ENCODE peak calls at places on chromosomes 12 and 14, in ten cellular contexts. One of them, this sample, is unnamed.
A peak's percentile ranks its signal among the peaks of the same experiment; 100 is the strongest.

GRCh38 chr14:106372870-106373657 is 846.7 kb downstream of the TMEM121 start:
- DNase-seq in kidney epithelial cell: no peak
- DNase-seq in psoas muscle: no peak
- DNase-seq in cardiac fibroblast: peak; percentile 8
- DNase-seq in mammary epithelial cell: no peak
- DNase-seq in GM13977: peak; percentile 72
- DNase-seq in GM13976: peak; percentile 84
- DNase-seq in astrocyte of the spinal cord: no peak
- DNase-seq in CD4-positive, alpha-beta T cell: peak; percentile 73
- DNase-seq in kidney: peak; percentile 77
- DNase-seq in this sample: peak; percentile 21

GRCh38 chr14:94890755-94891154 is 120.8 kb upstream of the GSC start:
- DNase-seq in kidney epithelial cell: no peak
- DNase-seq in psoas muscle: no peak
- DNase-seq in cardiac fibroblast: no peak
- DNase-seq in mammary epithelial cell: no peak
- DNase-seq in GM13977: no peak
- DNase-seq in GM13976: no peak
- DNase-seq in astrocyte of the spinal cord: no peak
- DNase-seq in CD4-positive, alpha-beta T cell: no peak
- DNase-seq in kidney: no peak
- DNase-seq in this sample: no peak

GRCh38 chr14:80135305-80136088 is 75.8 kb downstream of the DIO2 start:
- DNase-seq in kidney epithelial cell: no peak
- DNase-seq in psoas muscle: no peak
- DNase-seq in cardiac fibroblast: no peak
- DNase-seq in mammary epithelial cell: no peak
- DNase-seq in GM13977: no peak
- DNase-seq in GM13976: no peak
- DNase-seq in astrocyte of the spinal cord: peak; percentile 20
- DNase-seq in CD4-positive, alpha-beta T cell: no peak
- DNase-seq in kidney: no peak
- DNase-seq in this sample: no peak

GRCh38 chr14:92615451-92615850 is 101.9 kb downstream of the RIN3 start:
- DNase-seq in kidney epithelial cell: no peak
- DNase-seq in psoas muscle: no peak
- DNase-seq in cardiac fibroblast: no peak
- DNase-seq in mammary epithelial cell: no peak
- DNase-seq in GM13977: peak; percentile 38
- DNase-seq in GM13976: peak; percentile 55
- DNase-seq in astrocyte of the spinal cord: no peak
- DNase-seq in CD4-positive, alpha-beta T cell: peak; percentile 72
- DNase-seq in kidney: no peak
- DNase-seq in this sample: no peak

GRCh38 chr14:93061380-93062012 is 54.2 kb downstream of the ITPK1 start:
- DNase-seq in kidney epithelial cell: no peak
- DNase-seq in psoas muscle: no peak
- DNase-seq in cardiac fibroblast: no peak
- DNase-seq in mammary epithelial cell: no peak
- DNase-seq in GM13977: no peak
- DNase-seq in GM13976: no peak
- DNase-seq in astrocyte of the spinal cord: no peak
- DNase-seq in CD4-positive, alpha-beta T cell: no peak
- DNase-seq in kidney: no peak
- DNase-seq in this sample: no peak

GRCh38 chr14:68792022-68792829 is 641 bp downstream of the ZFP36L1 start:
- DNase-seq in kidney epithelial cell: no peak
- DNase-seq in psoas muscle: no peak
- DNase-seq in cardiac fibroblast: peak; percentile 29
- DNase-seq in mammary epithelial cell: peak; percentile 30
- DNase-seq in GM13977: no peak
- DNase-seq in GM13976: no peak
- DNase-seq in astrocyte of the spinal cord: no peak
- DNase-seq in CD4-positive, alpha-beta T cell: no peak
- DNase-seq in kidney: peak; percentile 87
- DNase-seq in this sample: no peak

GRCh38 chr14:64800000-64800399 is 79.7 kb downstream of the SPTB start:
- DNase-seq in kidney epithelial cell: no peak
- DNase-seq in psoas muscle: no peak
- DNase-seq in cardiac fibroblast: peak; percentile 63
- DNase-seq in mammary epithelial cell: peak; percentile 23
- DNase-seq in GM13977: no peak
- DNase-seq in GM13976: no peak
- DNase-seq in astrocyte of the spinal cord: peak; percentile 28
- DNase-seq in CD4-positive, alpha-beta T cell: no peak
- DNase-seq in kidney: peak; percentile 55
- DNase-seq in this sample: no peak

GRCh38 chr12:49949124-49949845 is 1.3 kb upstream of the AQP2 start:
- DNase-seq in kidney epithelial cell: no peak
- DNase-seq in psoas muscle: no peak
- DNase-seq in cardiac fibroblast: no peak
- DNase-seq in mammary epithelial cell: no peak
- DNase-seq in GM13977: no peak
- DNase-seq in GM13976: no peak
- DNase-seq in astrocyte of the spinal cord: no peak
- DNase-seq in CD4-positive, alpha-beta T cell: no peak
- DNase-seq in kidney: peak; percentile 66
- DNase-seq in this sample: no peak

GRCh38 chr12:81128930-81129554 is 51.2 kb downstream of the ACSS3 start:
- DNase-seq in kidney epithelial cell: peak; percentile 5
- DNase-seq in psoas muscle: no peak
- DNase-seq in cardiac fibroblast: peak; percentile 67
- DNase-seq in mammary epithelial cell: peak; percentile 27
- DNase-seq in GM13977: peak; percentile 26
- DNase-seq in GM13976: peak; percentile 40
- DNase-seq in astrocyte of the spinal cord: peak; percentile 56
- DNase-seq in CD4-positive, alpha-beta T cell: no peak
- DNase-seq in kidney: no peak
- DNase-seq in this sample: no peak

GRCh38 chr12:11827096-11827841 is 177.8 kb downstream of the ETV6 start:
- DNase-seq in kidney epithelial cell: no peak
- DNase-seq in psoas muscle: no peak
- DNase-seq in cardiac fibroblast: peak; percentile 54
- DNase-seq in mammary epithelial cell: no peak
- DNase-seq in GM13977: no peak
- DNase-seq in GM13976: no peak
- DNase-seq in astrocyte of the spinal cord: no peak
- DNase-seq in CD4-positive, alpha-beta T cell: no peak
- DNase-seq in kidney: no peak
- DNase-seq in this sample: no peak

GRCh38 chr12:7555752-7556151 is 52.2 kb upstream of the CD163 start:
- DNase-seq in kidney epithelial cell: peak; percentile 31
- DNase-seq in psoas muscle: no peak
- DNase-seq in cardiac fibroblast: peak; percentile 80
- DNase-seq in mammary epithelial cell: peak; percentile 39
- DNase-seq in GM13977: no peak
- DNase-seq in GM13976: no peak
- DNase-seq in astrocyte of the spinal cord: peak; percentile 85
- DNase-seq in CD4-positive, alpha-beta T cell: no peak
- DNase-seq in kidney: no peak
- DNase-seq in this sample: no peak

GRCh38 chr14:102729825-102730224 is 47.4 kb upstream of the TRAF3 start:
- DNase-seq in kidney epithelial cell: no peak
- DNase-seq in psoas muscle: no peak
- DNase-seq in cardiac fibroblast: no peak
- DNase-seq in mammary epithelial cell: no peak
- DNase-seq in GM13977: no peak
- DNase-seq in GM13976: no peak
- DNase-seq in astrocyte of the spinal cord: no peak
- DNase-seq in CD4-positive, alpha-beta T cell: no peak
- DNase-seq in kidney: no peak
- DNase-seq in this sample: peak; percentile 21

GRCh38 chr12:123120452-123121166 is 30.3 kb downstream of the PITPNM2 start:
- DNase-seq in kidney epithelial cell: no peak
- DNase-seq in psoas muscle: no peak
- DNase-seq in cardiac fibroblast: peak; percentile 45
- DNase-seq in mammary epithelial cell: no peak
- DNase-seq in GM13977: no peak
- DNase-seq in GM13976: no peak
- DNase-seq in astrocyte of the spinal cord: no peak
- DNase-seq in CD4-positive, alpha-beta T cell: peak; percentile 58
- DNase-seq in kidney: no peak
- DNase-seq in this sample: no peak

GRCh38 chr14:101716077-101716950 is 45.2 kb upstream of the PPP2R5C start:
- DNase-seq in kidney epithelial cell: no peak
- DNase-seq in psoas muscle: no peak
- DNase-seq in cardiac fibroblast: no peak
- DNase-seq in mammary epithelial cell: no peak
- DNase-seq in GM13977: no peak
- DNase-seq in GM13976: peak; percentile 15
- DNase-seq in astrocyte of the spinal cord: no peak
- DNase-seq in CD4-positive, alpha-beta T cell: no peak
- DNase-seq in kidney: no peak
- DNase-seq in this sample: peak; percentile 78

GRCh38 chr14:92105845-92106094 is 612 bp downstream of the ATXN3 start:
- DNase-seq in kidney epithelial cell: no peak
- DNase-seq in psoas muscle: peak; percentile 56
- DNase-seq in cardiac fibroblast: peak; percentile 69
- DNase-seq in mammary epithelial cell: no peak
- DNase-seq in GM13977: no peak
- DNase-seq in GM13976: peak; percentile 38
- DNase-seq in astrocyte of the spinal cord: no peak
- DNase-seq in CD4-positive, alpha-beta T cell: no peak
- DNase-seq in kidney: peak; percentile 87
- DNase-seq in this sample: no peak

GRCh38 chr12:117818400-117818799 is 150.4 kb downstream of the KSR2 start:
- DNase-seq in kidney epithelial cell: no peak
- DNase-seq in psoas muscle: no peak
- DNase-seq in cardiac fibroblast: no peak
- DNase-seq in mammary epithelial cell: no peak
- DNase-seq in GM13977: no peak
- DNase-seq in GM13976: no peak
- DNase-seq in astrocyte of the spinal cord: no peak
- DNase-seq in CD4-positive, alpha-beta T cell: no peak
- DNase-seq in kidney: no peak
- DNase-seq in this sample: no peak

GRCh38 chr12:30420561-30420960 is 275.1 kb downstream of the IPO8 start:
- DNase-seq in kidney epithelial cell: no peak
- DNase-seq in psoas muscle: no peak
- DNase-seq in cardiac fibroblast: peak; percentile 83
- DNase-seq in mammary epithelial cell: peak; percentile 38
- DNase-seq in GM13977: no peak
- DNase-seq in GM13976: no peak
- DNase-seq in astrocyte of the spinal cord: peak; percentile 49
- DNase-seq in CD4-positive, alpha-beta T cell: no peak
- DNase-seq in kidney: no peak
- DNase-seq in this sample: no peak

GRCh38 chr14:69043598-69044267 is 64.6 kb upstream of the ACTN1 start:
- DNase-seq in kidney epithelial cell: no peak
- DNase-seq in psoas muscle: peak; percentile 19
- DNase-seq in cardiac fibroblast: peak; percentile 76
- DNase-seq in mammary epithelial cell: no peak
- DNase-seq in GM13977: no peak
- DNase-seq in GM13976: no peak
- DNase-seq in astrocyte of the spinal cord: peak; percentile 66
- DNase-seq in CD4-positive, alpha-beta T cell: no peak
- DNase-seq in kidney: no peak
- DNase-seq in this sample: no peak

DNA sequence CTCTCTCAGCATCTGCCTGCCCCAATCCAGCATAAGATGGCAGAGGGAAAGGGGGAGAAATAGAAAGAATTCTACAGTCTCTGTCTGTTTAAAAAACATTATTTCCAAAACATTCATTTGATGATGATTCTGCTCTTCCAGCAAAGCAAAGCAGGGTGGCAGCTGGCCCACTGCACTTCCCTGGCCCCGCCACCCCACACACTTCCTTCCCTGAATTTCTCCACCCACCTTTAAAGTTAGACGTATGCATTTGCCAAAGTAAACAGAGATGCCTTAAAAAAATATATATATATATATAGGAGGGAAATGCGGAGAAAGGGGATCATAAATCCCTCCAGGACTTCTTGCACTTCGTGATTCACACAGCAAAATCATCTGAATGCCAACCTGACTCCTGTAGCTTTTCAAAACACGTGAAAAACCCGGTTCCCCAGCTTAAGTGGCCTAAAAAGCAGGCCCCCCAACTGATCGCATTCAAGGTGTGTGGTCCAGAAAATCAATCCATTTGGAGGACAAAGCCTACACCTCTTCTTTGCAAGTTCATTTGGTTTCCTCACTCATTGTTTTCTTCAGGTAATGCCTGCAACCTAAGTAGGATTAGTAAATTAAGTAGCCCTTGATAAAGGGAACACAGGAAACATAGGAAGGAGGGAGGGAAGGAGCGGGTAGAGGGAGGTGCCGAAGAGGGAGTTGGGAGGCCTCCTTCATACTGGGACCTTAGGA is 68.8 kb downstream of the LLPH start:
- DNase-seq in kidney epithelial cell: no peak
- DNase-seq in psoas muscle: no peak
- DNase-seq in cardiac fibroblast: peak; percentile 27
- DNase-seq in mammary epithelial cell: no peak
- DNase-seq in GM13977: no peak
- DNase-seq in GM13976: no peak
- DNase-seq in astrocyte of the spinal cord: no peak
- DNase-seq in CD4-positive, alpha-beta T cell: no peak
- DNase-seq in kidney: no peak
- DNase-seq in this sample: no peak
- TF ChIP-seq CTCF in kidney epithelial cell: no peak
- TF ChIP-seq CTCF in psoas muscle: no peak
- TF ChIP-seq CTCF in cardiac fibroblast: no peak
- TF ChIP-seq CTCF in mammary epithelial cell: no peak
- TF ChIP-seq CTCF in GM13977: no peak
- TF ChIP-seq CTCF in GM13976: no peak
- TF ChIP-seq CTCF in astrocyte of the spinal cord: no peak
- TF ChIP-seq CTCF in CD4-positive, alpha-beta T cell: no peak
- TF ChIP-seq CTCF in kidney: no peak
- TF ChIP-seq CTCF in this sample: no peak

GRCh38 chr12:111788178-111788654 is 21.5 kb downstream of the ALDH2 start:
- DNase-seq in kidney epithelial cell: no peak
- DNase-seq in psoas muscle: peak; percentile 65
- DNase-seq in cardiac fibroblast: peak; percentile 57
- DNase-seq in mammary epithelial cell: no peak
- DNase-seq in GM13977: peak; percentile 57
- DNase-seq in GM13976: peak; percentile 60
- DNase-seq in astrocyte of the spinal cord: no peak
- DNase-seq in CD4-positive, alpha-beta T cell: no peak
- DNase-seq in kidney: no peak
- DNase-seq in this sample: no peak
- TF ChIP-seq CTCF in kidney epithelial cell: peak; percentile 32
- TF ChIP-seq CTCF in psoas muscle: peak; percentile 50
- TF ChIP-seq CTCF in cardiac fibroblast: peak; percentile 35
- TF ChIP-seq CTCF in mammary epithelial cell: peak; percentile 27
- TF ChIP-seq CTCF in GM13977: peak; percentile 58
- TF ChIP-seq CTCF in GM13976: peak; percentile 49
- TF ChIP-seq CTCF in astrocyte of the spinal cord: peak; percentile 13
- TF ChIP-seq CTCF in CD4-positive, alpha-beta T cell: no peak
- TF ChIP-seq CTCF in kidney: peak; percentile 52
- TF ChIP-seq CTCF in this sample: peak; percentile 43

GRCh38 chr12:109771746-109772621 is 58.4 kb downstream of the FAM222A start:
- DNase-seq in kidney epithelial cell: no peak
- DNase-seq in psoas muscle: no peak
- DNase-seq in cardiac fibroblast: no peak
- DNase-seq in mammary epithelial cell: no peak
- DNase-seq in GM13977: no peak
- DNase-seq in GM13976: no peak
- DNase-seq in astrocyte of the spinal cord: no peak
- DNase-seq in CD4-positive, alpha-beta T cell: no peak
- DNase-seq in kidney: peak; percentile 43
- DNase-seq in this sample: no peak
- TF ChIP-seq CTCF in kidney epithelial cell: no peak
- TF ChIP-seq CTCF in psoas muscle: no peak
- TF ChIP-seq CTCF in cardiac fibroblast: no peak
- TF ChIP-seq CTCF in mammary epithelial cell: no peak
- TF ChIP-seq CTCF in GM13977: no peak
- TF ChIP-seq CTCF in GM13976: no peak
- TF ChIP-seq CTCF in astrocyte of the spinal cord: no peak
- TF ChIP-seq CTCF in CD4-positive, alpha-beta T cell: no peak
- TF ChIP-seq CTCF in kidney: peak; percentile 7
- TF ChIP-seq CTCF in this sample: no peak

GRCh38 chr14:24156840-24157239 is 4.2 kb upstream of the IRF9 start:
- DNase-seq in kidney epithelial cell: no peak
- DNase-seq in psoas muscle: no peak
- DNase-seq in cardiac fibroblast: no peak
- DNase-seq in mammary epithelial cell: no peak
- DNase-seq in GM13977: no peak
- DNase-seq in GM13976: no peak
- DNase-seq in astrocyte of the spinal cord: no peak
- DNase-seq in CD4-positive, alpha-beta T cell: no peak
- DNase-seq in kidney: no peak
- DNase-seq in this sample: no peak
- TF ChIP-seq CTCF in kidney epithelial cell: no peak
- TF ChIP-seq CTCF in psoas muscle: no peak
- TF ChIP-seq CTCF in cardiac fibroblast: no peak
- TF ChIP-seq CTCF in mammary epithelial cell: no peak
- TF ChIP-seq CTCF in GM13977: no peak
- TF ChIP-seq CTCF in GM13976: no peak
- TF ChIP-seq CTCF in astrocyte of the spinal cord: no peak
- TF ChIP-seq CTCF in CD4-positive, alpha-beta T cell: no peak
- TF ChIP-seq CTCF in kidney: no peak
- TF ChIP-seq CTCF in this sample: no peak